ENCODE peak calls at places on chromosome 14, in five cellular contexts. One of them, this sample, is unnamed.

GRCh38 chr14:101033006-101033405 is 129.5 kb upstream of the RTL1 start:
- DNase-seq in bronchial epithelial cell: no peak
- DNase-seq in psoas muscle: no peak
- DNase-seq in T-helper 9 cell: no peak
- DNase-seq in cardiac muscle cell: no peak
- DNase-seq in this sample: no peak

GRCh38 chr14:99698642-99699041 is 14.5 kb downstream of the CYP46A1 start:
- DNase-seq in bronchial epithelial cell: no peak
- DNase-seq in psoas muscle: no peak
- DNase-seq in T-helper 9 cell: no peak
- DNase-seq in cardiac muscle cell: no peak
- DNase-seq in this sample: no peak

GRCh38 chr14:69242311-69243224 is 17.4 kb upstream of the GALNT16 start:
- DNase-seq in bronchial epithelial cell: peak
- DNase-seq in psoas muscle: no peak
- DNase-seq in T-helper 9 cell: peak
- DNase-seq in cardiac muscle cell: peak
- DNase-seq in this sample: no peak

GRCh38 chr14:24385524-24385923 is 13.3 kb upstream of the NYNRIN start:
- DNase-seq in bronchial epithelial cell: no peak
- DNase-seq in psoas muscle: no peak
- DNase-seq in T-helper 9 cell: no peak
- DNase-seq in cardiac muscle cell: no peak
- DNase-seq in this sample: no peak

GRCh38 chr14:68464716-68465115 is 328.2 kb downstream of the ZFP36L1 start:
- DNase-seq in bronchial epithelial cell: peak
- DNase-seq in psoas muscle: no peak
- DNase-seq in T-helper 9 cell: no peak
- DNase-seq in cardiac muscle cell: no peak
- DNase-seq in this sample: no peak

GRCh38 chr14:105418269-105419054 is 1.2 kb upstream of the MTA1 start:
- DNase-seq in bronchial epithelial cell: no peak
- DNase-seq in psoas muscle: no peak
- DNase-seq in T-helper 9 cell: no peak
- DNase-seq in cardiac muscle cell: no peak
- DNase-seq in this sample: no peak

GRCh38 chr14:84760506-84760905 is 769.4 kb upstream of the FLRT2 start:
- DNase-seq in bronchial epithelial cell: no peak
- DNase-seq in psoas muscle: no peak
- DNase-seq in T-helper 9 cell: no peak
- DNase-seq in cardiac muscle cell: no peak
- DNase-seq in this sample: no peak

GRCh38 chr14:51342226-51342625 is 102.2 kb downstream of the TMX1 start:
- DNase-seq in bronchial epithelial cell: peak
- DNase-seq in psoas muscle: no peak
- DNase-seq in T-helper 9 cell: no peak
- DNase-seq in cardiac muscle cell: no peak
- DNase-seq in this sample: no peak

GRCh38 chr14:22870811-22871199 is 735 bp upstream of the LRP10 start:
- DNase-seq in bronchial epithelial cell: no peak
- DNase-seq in psoas muscle: no peak
- DNase-seq in T-helper 9 cell: no peak
- DNase-seq in cardiac muscle cell: no peak
- DNase-seq in this sample: no peak

GRCh38 chr14:76904740-76905569 is 78.7 kb downstream of the LRRC74A start:
- DNase-seq in bronchial epithelial cell: peak
- DNase-seq in psoas muscle: peak
- DNase-seq in T-helper 9 cell: peak
- DNase-seq in cardiac muscle cell: no peak
- DNase-seq in this sample: no peak